ENCODE peak calls at places on chromosomes 2 and 18, in five cellular contexts. One of them, this sample, is unnamed.

GRCh38 chr2:232854082-232854481 is 16.0 kb upstream of the SNORC start:
- DNase-seq in germinal center: no peak
- DNase-seq in left ventricle myocardium inferior: no peak
- DNase-seq in effector CD4-positive, alpha-beta T cell: no peak
- DNase-seq in NAMALWA: no peak
- DNase-seq in this sample: no peak

GRCh38 chr2:6893876-6894482 is 16.4 kb downstream of the RSAD2 start:
- DNase-seq in NAMALWA: no peak
- DNase-seq in effector CD4-positive, alpha-beta T cell: no peak
- DNase-seq in germinal center: no peak
- DNase-seq in left ventricle myocardium inferior: no peak
- DNase-seq in this sample: no peak

GRCh38 chr2:199603748-199604291 is 146.1 kb upstream of the SATB2 start:
- DNase-seq in germinal center: no peak
- DNase-seq in left ventricle myocardium inferior: no peak
- DNase-seq in NAMALWA: no peak
- DNase-seq in effector CD4-positive, alpha-beta T cell: no peak
- DNase-seq in this sample: no peak

GRCh38 chr2:182866461-182867369 is at the start of gene FRZB:
- DNase-seq in NAMALWA: no peak
- DNase-seq in germinal center: peak; percentile 58
- DNase-seq in left ventricle myocardium inferior: peak; percentile 73
- DNase-seq in effector CD4-positive, alpha-beta T cell: no peak
- DNase-seq in this sample: peak; percentile 72

GRCh38 chr2:143258126-143258892 is 129.1 kb downstream of the ARHGAP15 start:
- DNase-seq in NAMALWA: peak; percentile 6
- DNase-seq in left ventricle myocardium inferior: no peak
- DNase-seq in germinal center: no peak
- DNase-seq in effector CD4-positive, alpha-beta T cell: no peak
- DNase-seq in this sample: no peak

GRCh38 chr2:75047907-75048625 is 89.6 kb downstream of the POLE4 start:
- DNase-seq in left ventricle myocardium inferior: no peak
- DNase-seq in germinal center: no peak
- DNase-seq in NAMALWA: no peak
- DNase-seq in effector CD4-positive, alpha-beta T cell: no peak
- DNase-seq in this sample: no peak

GRCh38 chr2:129277611-129278010 is 701.9 kb upstream of the RAB6C start:
- DNase-seq in left ventricle myocardium inferior: no peak
- DNase-seq in NAMALWA: no peak
- DNase-seq in effector CD4-positive, alpha-beta T cell: no peak
- DNase-seq in germinal center: no peak
- DNase-seq in this sample: no peak

GRCh38 chr2:114111329-114111728 is 221.4 kb downstream of the ACTR3 start:
- DNase-seq in NAMALWA: no peak
- DNase-seq in germinal center: no peak
- DNase-seq in effector CD4-positive, alpha-beta T cell: no peak
- DNase-seq in left ventricle myocardium inferior: no peak
- DNase-seq in this sample: no peak

GRCh38 chr18:58788470-58788869 is 76.2 kb upstream of the ZNF532 start:
- DNase-seq in germinal center: no peak
- DNase-seq in effector CD4-positive, alpha-beta T cell: no peak
- DNase-seq in NAMALWA: no peak
- DNase-seq in left ventricle myocardium inferior: no peak
- DNase-seq in this sample: no peak

GRCh38 chr2:240467659-240468299 is 32.3 kb downstream of the GPC1 start:
- DNase-seq in NAMALWA: no peak
- DNase-seq in germinal center: no peak
- DNase-seq in effector CD4-positive, alpha-beta T cell: no peak
- DNase-seq in left ventricle myocardium inferior: no peak
- DNase-seq in this sample: no peak

GRCh38 chr2:45825001-45825651 is 173.7 kb downstream of the PRKCE start:
- DNase-seq in NAMALWA: peak; percentile 14
- DNase-seq in effector CD4-positive, alpha-beta T cell: no peak
- DNase-seq in germinal center: no peak
- DNase-seq in left ventricle myocardium inferior: no peak
- DNase-seq in this sample: no peak

GRCh38 chr18:70553961-70554325 is 265.1 kb downstream of the SOCS6 start:
- DNase-seq in left ventricle myocardium inferior: no peak
- DNase-seq in effector CD4-positive, alpha-beta T cell: no peak
- DNase-seq in germinal center: no peak
- DNase-seq in NAMALWA: no peak
- DNase-seq in this sample: peak; percentile 93

GRCh38 chr2:202423139-202423538 is 47.0 kb downstream of the BMPR2 start:
- DNase-seq in effector CD4-positive, alpha-beta T cell: no peak
- DNase-seq in left ventricle myocardium inferior: no peak
- DNase-seq in NAMALWA: no peak
- DNase-seq in germinal center: no peak
- DNase-seq in this sample: no peak

GRCh38 chr2:186405847-186406246 is 80.2 kb upstream of the ZC3H15 start:
- DNase-seq in effector CD4-positive, alpha-beta T cell: no peak
- DNase-seq in left ventricle myocardium inferior: no peak
- DNase-seq in NAMALWA: no peak
- DNase-seq in germinal center: no peak
- DNase-seq in this sample: no peak

GRCh38 chr18:76493213-76494107 is 1.6 kb downstream of the ZNF516 start:
- DNase-seq in germinal center: peak; percentile 62
- DNase-seq in effector CD4-positive, alpha-beta T cell: no peak
- DNase-seq in left ventricle myocardium inferior: no peak
- DNase-seq in NAMALWA: peak; percentile 78
- DNase-seq in this sample: peak; percentile 86

GRCh38 chr18:62425465-62426190 is 97.2 kb upstream of the ZCCHC2 start:
- DNase-seq in effector CD4-positive, alpha-beta T cell: peak; percentile 35
- DNase-seq in germinal center: peak; percentile 45
- DNase-seq in NAMALWA: peak; percentile 84
- DNase-seq in left ventricle myocardium inferior: peak; percentile 44
- DNase-seq in this sample: peak; percentile 82

GRCh38 chr2:73053316-73054114 is 18.0 kb downstream of the SFXN5 start:
- DNase-seq in effector CD4-positive, alpha-beta T cell: no peak
- DNase-seq in germinal center: no peak
- DNase-seq in left ventricle myocardium inferior: no peak
- DNase-seq in NAMALWA: no peak
- DNase-seq in this sample: no peak

GRCh38 chr2:205688417-205689200 is 6.3 kb downstream of the NRP2 start:
- DNase-seq in NAMALWA: no peak
- DNase-seq in germinal center: no peak
- DNase-seq in effector CD4-positive, alpha-beta T cell: no peak
- DNase-seq in left ventricle myocardium inferior: no peak
- DNase-seq in this sample: no peak

GRCh38 chr2:42132066-42132965 is 36.8 kb upstream of the EML4 start:
- DNase-seq in NAMALWA: no peak
- DNase-seq in effector CD4-positive, alpha-beta T cell: no peak
- DNase-seq in left ventricle myocardium inferior: no peak
- DNase-seq in germinal center: no peak
- DNase-seq in this sample: no peak

GRCh38 chr2:235924675-235925063 is 243.5 kb downstream of the GBX2 start:
- DNase-seq in effector CD4-positive, alpha-beta T cell: no peak
- DNase-seq in germinal center: no peak
- DNase-seq in left ventricle myocardium inferior: no peak
- DNase-seq in NAMALWA: no peak
- DNase-seq in this sample: no peak

GRCh38 chr2:75256485-75256884 is 57.2 kb upstream of the TACR1 start:
- DNase-seq in NAMALWA: peak; percentile 23
- DNase-seq in left ventricle myocardium inferior: no peak
- DNase-seq in effector CD4-positive, alpha-beta T cell: no peak
- DNase-seq in germinal center: no peak
- DNase-seq in this sample: no peak

GRCh38 chr2:213959589-213959988 is 451.3 kb upstream of the VWC2L start:
- DNase-seq in effector CD4-positive, alpha-beta T cell: no peak
- DNase-seq in germinal center: peak; percentile 12
- DNase-seq in left ventricle myocardium inferior: no peak
- DNase-seq in NAMALWA: no peak
- DNase-seq in this sample: no peak

GRCh38 chr2:56705713-56706112 is 521.9 kb downstream of the CCDC85A start:
- DNase-seq in left ventricle myocardium inferior: no peak
- DNase-seq in effector CD4-positive, alpha-beta T cell: no peak
- DNase-seq in germinal center: no peak
- DNase-seq in NAMALWA: no peak
- DNase-seq in this sample: no peak

GRCh38 chr2:238440767-238441166 is 14.0 kb downstream of the ASB1 start:
- DNase-seq in germinal center: no peak
- DNase-seq in NAMALWA: no peak
- DNase-seq in left ventricle myocardium inferior: no peak
- DNase-seq in effector CD4-positive, alpha-beta T cell: no peak
- DNase-seq in this sample: no peak

GRCh38 chr2:201971516-201972228 is 62.0 kb upstream of the FZD7 start:
- DNase-seq in NAMALWA: no peak
- DNase-seq in effector CD4-positive, alpha-beta T cell: no peak
- DNase-seq in germinal center: no peak
- DNase-seq in left ventricle myocardium inferior: no peak
- DNase-seq in this sample: no peak

This sample was measured in NCI-H748 treated with DMSO at 0.1 percent for 48 hours.